ENCODE peak calls at places on chromosomes 11 and 22, in seven cellular contexts. F, Y, I, C, O, L and S are unnamed samples.

GRCh38 chr11:38824573-38824972 is 2226.5 kb upstream of the RAG2 start:
- DNase-seq in L (peak), C (peak), I (no peak), F (no peak), Y (no peak), O (no peak), S (peak)

GRCh38 chr11:129106788-129107187 is 85.3 kb downstream of the ARHGAP32 start:
- DNase-seq in L (no peak), O (no peak), C (no peak), F (no peak), Y (no peak), I (no peak), S (no peak)

GRCh38 chr11:114358711-114359110 is 41.6 kb downstream of the C11orf71 start:
- DNase-seq in F (no peak), Y (no peak), I (no peak), C (no peak), L (no peak), O (no peak), S (peak)

GRCh38 chr11:65542738-65543390 is 15.3 kb downstream of the LTBP3 start:
- DNase-seq in Y (no peak), O (no peak), L (no peak), C (no peak), I (no peak), F (no peak), S (no peak)

GRCh38 chr11:32448232-32448631 is 12.9 kb upstream of the WT1 start:
- DNase-seq in O (no peak), I (peak), C (peak), L (no peak), Y (peak), F (peak), S (peak)

GRCh38 chr11:45982656-45983470 is 60.4 kb downstream of the LARGE2 start:
- DNase-seq in O (peak), I (peak), F (peak), Y (no peak), C (no peak), L (peak), S (no peak)

GRCh38 chr11:37718431-37718999 is 1120.5 kb upstream of the RAG2 start:
- DNase-seq in I (no peak), F (no peak), Y (no peak), L (no peak), C (no peak), O (no peak), S (no peak)

GRCh38 chr11:115276799-115277198 is 227.4 kb downstream of the CADM1 start:
- DNase-seq in C (no peak), F (no peak), I (no peak), Y (no peak), O (no peak), L (peak), S (no peak)

GRCh38 chr11:74694536-74694935 is 36.7 kb downstream of the CHRDL2 start:
- DNase-seq in C (no peak), O (no peak), F (no peak), Y (no peak), I (no peak), L (no peak), S (no peak)

GRCh38 chr11:21710791-21711190 is 482.1 kb upstream of the ANO5 start:
- DNase-seq in Y (no peak), F (no peak), I (no peak), O (no peak), L (peak), C (no peak), S (no peak)

GRCh38 chr11:76568144-76568543 is 102.4 kb downstream of the LRRC32 start:
- DNase-seq in Y (no peak), F (no peak), I (no peak), L (no peak), O (no peak), C (no peak), S (no peak)

GRCh38 chr11:44518968-44519550 is 46.4 kb upstream of the CD82 start:
- DNase-seq in L (no peak), C (no peak), I (no peak), Y (no peak), F (no peak), O (no peak), S (no peak)

GRCh38 chr11:75198278-75198948 is 42.2 kb upstream of the TPBGL start:
- DNase-seq in L (no peak), C (no peak), I (no peak), F (no peak), Y (no peak), O (no peak), S (no peak)

GRCh38 chr22:43476341-43476740 is 64.5 kb downstream of the MPPED1 start:
- DNase-seq in C (peak), F (no peak), I (no peak), Y (no peak), O (no peak), L (no peak), S (no peak)

GRCh38 chr11:7143908-7144307 is 55.1 kb downstream of the RBMXL2 start:
- DNase-seq in Y (no peak), O (no peak), I (no peak), C (no peak), L (no peak), F (peak), S (peak)

GRCh38 chr11:76763573-76764348 is 19.4 kb upstream of the TSKU start:
- DNase-seq in O (no peak), C (no peak), F (no peak), L (no peak), I (no peak), Y (no peak), S (no peak)

GRCh38 chr22:20062766-20063083 is 17.3 kb upstream of the DGCR8 start:
- DNase-seq in C (no peak), I (no peak), Y (no peak), O (no peak), F (peak), L (no peak), S (no peak)

GRCh38 chr11:34794696-34795095 is 121.5 kb downstream of the APIP start:
- DNase-seq in I (no peak), C (no peak), L (no peak), O (no peak), F (no peak), Y (no peak), S (no peak)

GRCh38 chr11:122180435-122180834 is 64.4 kb upstream of the BLID start:
- DNase-seq in F (peak), I (no peak), L (no peak), O (no peak), Y (no peak), C (no peak), S (no peak)

GRCh38 chr22:49492308-49492707 is 335.4 kb downstream of the BRD1 start:
- DNase-seq in I (no peak), O (no peak), C (no peak), L (no peak), Y (no peak), F (no peak), S (no peak)

GRCh38 chr11:66293777-66294625 is 2.3 kb downstream of the TMEM151A start:
- DNase-seq in F (no peak), C (no peak), L (no peak), Y (no peak), O (no peak), I (no peak), S (no peak)

GRCh38 chr22:30127749-30128166 is 47.5 kb downstream of the HORMAD2 start:
- DNase-seq in F (no peak), I (no peak), Y (no peak), O (no peak), L (no peak), C (no peak), S (no peak)

GRCh38 chr11:110283862-110284261 is 12.6 kb downstream of the RDX start:
- DNase-seq in L (no peak), I (no peak), O (no peak), F (no peak), Y (no peak), C (no peak), S (no peak)

GRCh38 chr11:89487016-89487415 is 4.2 kb downstream of the NOX4 start:
- DNase-seq in C (no peak), F (no peak), L (no peak), Y (no peak), O (no peak), I (no peak), S (no peak)

GRCh38 chr22:28075260-28075981 is 156.4 kb upstream of the PITPNB start:
- DNase-seq in I (no peak), F (no peak), O (no peak), Y (no peak), C (peak), L (no peak), S (no peak)

GRCh38 chr11:9855579-9856260 is 191.8 kb downstream of the SWAP70 start:
- DNase-seq in C (no peak), Y (peak), L (no peak), F (no peak), O (no peak), I (no peak), S (no peak)

DNA sequence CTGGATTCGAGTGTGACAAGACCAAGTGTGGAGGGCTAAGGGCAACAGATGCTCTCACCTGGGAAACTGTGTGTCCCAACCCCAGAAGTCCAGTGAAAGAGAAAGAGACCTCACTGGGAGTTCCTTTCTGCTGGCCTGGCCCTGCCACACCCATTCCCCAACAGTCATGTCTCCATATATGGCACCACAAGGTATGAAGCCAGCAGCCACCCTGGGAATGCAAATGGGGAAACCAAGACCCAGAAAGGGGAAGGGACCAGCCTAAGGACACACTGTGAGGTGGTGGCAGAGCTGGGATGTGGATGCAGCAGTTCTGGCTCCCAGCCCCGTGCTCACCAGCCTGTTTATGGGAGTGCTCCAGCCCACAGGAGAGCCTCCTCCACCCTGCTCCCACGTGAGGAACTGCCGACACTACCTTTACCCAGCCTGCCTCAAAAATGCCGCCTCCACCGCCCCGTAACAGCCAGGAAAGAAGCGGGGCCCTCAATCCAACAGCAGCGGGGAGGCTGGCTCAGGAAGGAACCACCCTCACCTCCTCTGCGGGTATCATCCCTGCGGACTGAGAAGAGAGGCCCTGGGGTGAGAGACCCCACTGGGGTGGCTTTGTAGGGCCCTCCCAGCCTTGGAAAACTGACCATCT is 12.6 kb downstream of the LMO1 start:
- DNase-seq in I (no peak), C (no peak), L (no peak), F (no peak), Y (no peak), O (no peak), S (no peak)
- TF ChIP-seq JUND in I (no peak), C (no peak), L (no peak), F (no peak), Y (no peak), O (no peak), S (no peak)

GRCh38 chr22:25668437-25668836 is 73.6 kb upstream of the MYO18B start:
- DNase-seq in O (no peak), F (no peak), I (no peak), Y (no peak), C (peak), L (peak), S (no peak)
- TF ChIP-seq JUND in O (no peak), F (no peak), I (no peak), Y (no peak), C (no peak), L (no peak), S (no peak)

DNA sequence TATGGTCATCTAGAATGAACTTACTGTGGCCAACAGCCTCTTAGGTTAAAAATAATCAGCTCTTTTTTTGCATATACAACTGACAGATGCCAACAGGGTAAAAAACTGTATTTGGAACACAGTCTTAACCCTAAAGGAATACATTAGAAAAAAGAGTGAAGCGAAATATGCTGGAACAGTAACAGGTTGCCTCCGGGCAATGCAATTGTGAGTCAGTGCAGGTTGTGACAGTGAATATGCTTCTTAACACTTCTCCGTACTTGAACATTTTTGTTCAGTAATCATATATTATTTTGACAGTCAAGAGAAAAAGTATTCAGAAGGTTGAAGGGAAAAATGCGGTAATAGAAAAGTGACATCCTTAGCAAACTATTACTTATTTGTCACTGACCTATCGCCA is 98.5 kb downstream of the DBX1 start:
- DNase-seq in C (no peak), O (no peak), I (no peak), F (no peak), Y (no peak), L (no peak), S (no peak)
- TF ChIP-seq JUND in C (no peak), O (no peak), I (no peak), F (no peak), Y (no peak), L (no peak), S (no peak)

GRCh38 chr22:46455453-46455852 is 82.0 kb downstream of the CELSR1 start:
- DNase-seq in L (no peak), Y (no peak), I (no peak), C (no peak), O (no peak), F (no peak), S (no peak)

GRCh38 chr22:46456818-46457163 is 80.6 kb downstream of the CELSR1 start:
- DNase-seq in Y (no peak), I (no peak), C (peak), F (no peak), L (no peak), O (no peak), S (no peak)

GRCh38 chr22:46459347-46460065 is 77.9 kb downstream of the CELSR1 start:
- DNase-seq in O (no peak), I (no peak), C (no peak), L (no peak), Y (no peak), F (no peak), S (no peak)

GRCh38 chr22:46458525-46458924 is 78.9 kb downstream of the CELSR1 start:
- DNase-seq in C (no peak), O (no peak), Y (no peak), F (no peak), I (no peak), L (no peak), S (no peak)

DNA sequence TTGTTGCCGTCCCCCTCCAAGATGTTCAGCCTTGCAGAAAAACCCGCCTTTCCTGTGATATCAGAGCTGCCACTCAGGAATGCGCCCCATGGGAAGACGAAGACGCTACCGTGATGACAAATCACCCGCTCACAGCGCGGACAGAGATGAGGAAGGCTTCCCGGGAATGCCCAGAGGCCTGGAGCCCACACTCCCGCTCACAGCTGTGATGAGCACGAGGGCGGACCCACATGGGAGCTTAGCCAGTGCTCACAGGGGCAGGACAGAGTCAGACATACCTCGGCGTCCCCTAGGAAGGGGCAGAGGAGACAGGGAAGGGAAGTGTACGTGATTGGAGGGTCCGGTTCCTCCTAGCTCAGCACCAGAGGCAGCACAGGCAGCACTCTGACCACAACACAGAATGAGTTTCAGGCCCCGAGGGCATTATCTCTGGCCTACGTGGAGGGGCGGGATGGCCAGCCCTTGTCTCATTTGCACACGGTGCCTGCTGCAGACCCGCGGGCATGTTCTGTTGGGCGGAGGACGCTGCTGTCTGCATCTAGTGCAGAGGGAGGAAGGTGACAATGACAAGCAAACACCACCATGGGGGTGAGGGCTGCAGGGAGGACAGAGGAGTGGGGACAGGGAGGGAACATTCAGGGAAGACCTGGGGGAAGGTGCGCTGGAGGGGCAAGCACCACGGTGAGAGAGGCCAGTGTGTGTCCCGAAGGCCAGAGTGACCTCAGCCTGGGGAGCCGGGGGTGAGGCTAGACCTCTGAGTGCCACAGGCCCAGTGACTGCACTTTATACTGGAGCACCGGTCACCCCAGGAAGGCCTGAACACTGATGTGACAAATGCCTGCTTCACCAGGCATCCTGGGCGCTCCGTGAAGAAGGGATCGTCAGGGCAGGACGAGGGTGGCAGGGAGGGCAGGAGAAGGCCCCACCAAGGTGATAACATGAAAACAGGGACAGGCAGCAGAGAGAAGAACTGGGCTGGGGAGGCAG is 79.6 kb downstream of the CELSR1 start:
- DNase-seq in O (no peak), C (no peak), F (no peak), I (no peak), L (peak), Y (no peak), S (no peak)
- TF ChIP-seq JUND in O (no peak), C (no peak), F (peak), I (no peak), L (no peak), Y (no peak), S (no peak)

DNA sequence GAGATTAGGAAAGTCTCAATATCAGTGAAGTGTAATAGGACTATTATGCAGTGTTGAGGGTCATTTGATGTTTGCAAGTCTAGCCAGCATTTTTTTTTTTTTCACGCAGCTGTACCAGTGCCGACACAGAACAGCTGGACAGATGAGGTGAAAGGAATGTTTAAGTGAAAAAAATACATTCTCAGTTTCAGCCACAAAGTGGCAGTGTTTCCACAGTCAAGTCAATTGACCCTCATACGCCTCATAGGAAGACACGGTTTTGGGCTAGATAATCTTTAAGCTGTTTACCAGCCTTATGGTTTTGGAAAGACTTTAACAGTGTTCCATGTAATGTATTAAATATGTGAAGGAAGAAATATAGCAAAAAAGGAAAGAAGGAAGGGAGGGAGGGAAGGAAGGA is 349.9 kb upstream of the ANO3 start:
- DNase-seq in O (no peak), L (peak), F (no peak), Y (peak), C (peak), I (no peak), S (peak)
- TF ChIP-seq JUND in O (no peak), L (no peak), F (no peak), Y (no peak), C (no peak), I (no peak), S (no peak)

DNA sequence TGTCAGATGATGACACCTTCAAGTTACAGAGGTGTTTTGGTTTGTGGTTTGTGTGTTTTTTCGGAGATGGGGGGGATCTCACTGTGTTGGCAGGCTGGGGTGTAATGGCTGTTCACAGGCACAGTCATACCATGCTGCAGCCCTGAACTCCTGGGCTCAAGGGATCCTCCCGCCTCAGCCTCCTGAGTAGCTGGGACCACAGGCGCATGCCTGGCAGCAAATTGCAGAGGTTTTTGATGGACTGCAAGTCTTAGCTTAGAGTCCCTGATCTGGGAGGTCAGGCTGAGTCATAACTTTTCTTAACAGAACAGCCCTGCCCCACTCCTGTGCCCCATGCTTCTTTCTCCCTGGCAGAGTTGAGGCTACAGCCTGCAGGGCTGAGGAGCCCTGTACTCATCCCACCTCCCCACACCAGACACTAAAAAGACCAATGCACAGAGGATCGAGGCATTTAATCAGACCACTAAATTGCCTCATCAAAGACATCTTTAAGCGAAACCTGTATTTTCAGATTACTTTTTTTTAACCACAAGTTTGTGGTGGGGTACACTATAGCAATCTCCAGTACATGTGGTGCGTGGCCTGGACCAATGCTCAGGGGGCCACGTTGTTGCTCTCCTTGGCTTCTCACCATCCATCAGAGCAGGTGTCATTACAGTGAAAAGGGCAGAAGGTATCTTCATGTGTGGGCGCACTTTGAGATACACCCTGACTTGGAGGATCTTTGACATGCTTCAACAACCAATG is 17.1 kb upstream of the ADORA2A start:
- DNase-seq in Y (no peak), L (peak), I (no peak), O (no peak), C (no peak), F (no peak), S (no peak)
- TF ChIP-seq JUND in Y (no peak), L (no peak), I (no peak), O (no peak), C (no peak), F (no peak), S (no peak)